ENCODE peak calls at places on chromosomes 3 and 15, in nine cellular contexts. V, N, J, M, H, L, Q, P and A are unnamed samples.

GRCh38 chr3:43692971-43693370 is 2.2 kb downstream of the ABHD5 start:
- DNase-seq in V (no peak), N (no peak), J (no peak), M (no peak), H (no peak), L (no peak), Q (peak; percentile 28), P (no peak), A (no peak)

GRCh38 chr3:10745392-10745791 is 70.6 kb upstream of the SLC6A11 start:
- DNase-seq in V (no peak), N (no peak), J (no peak), M (no peak), H (no peak), L (no peak), Q (no peak), P (no peak), A (no peak)

GRCh38 chr3:139537325-139537724 is 2.2 kb downstream of the RBP1 start:
- DNase-seq in V (no peak), N (no peak), J (no peak), M (no peak), H (no peak), L (peak; percentile 24), Q (peak; percentile 30), P (no peak), A (no peak)

GRCh38 chr3:42602961-42603360 is 2.5 kb downstream of the NKTR start:
- DNase-seq in V (no peak), N (no peak), J (no peak), M (no peak), H (no peak), L (no peak), Q (no peak), P (no peak), A (no peak)

GRCh38 chr15:40957581-40958051 is 4.3 kb downstream of the CHAC1 start:
- DNase-seq in V (no peak), N (no peak), J (peak; percentile 85), M (peak; percentile 91), H (no peak), L (no peak), Q (peak; percentile 54), P (no peak), A (no peak)

GRCh38 chr3:187963003-187963676 is 190.8 kb upstream of the LPP start:
- DNase-seq in V (no peak), N (no peak), J (no peak), M (no peak), H (no peak), L (no peak), Q (no peak), P (no peak), A (no peak)

GRCh38 chr3:177491301-177492031 is 294.2 kb upstream of the TBL1XR1 start:
- DNase-seq in V (no peak), N (no peak), J (no peak), M (no peak), H (no peak), L (no peak), Q (peak; percentile 38), P (no peak), A (no peak)

GRCh38 chr3:139473155-139473771 is 3.1 kb downstream of the RBP2 start:
- DNase-seq in V (no peak), N (no peak), J (no peak), M (no peak), H (no peak), L (no peak), Q (no peak), P (no peak), A (no peak)

GRCh38 chr15:31131853-31132375 is 30.4 kb upstream of the TRPM1 start:
- DNase-seq in V (no peak), N (no peak), J (no peak), M (no peak), H (no peak), L (no peak), Q (no peak), P (no peak), A (no peak)

GRCh38 chr3:189267981-189268613 is 96.3 kb downstream of the TPRG1 start:
- DNase-seq in V (peak; percentile 21), N (peak; percentile 30), J (no peak), M (no peak), H (no peak), L (peak; percentile 24), Q (peak; percentile 33), P (no peak), A (no peak)
- TF ChIP-seq CTCF in V (peak; percentile 44), N (no peak), J (no peak), M (no peak), H (no peak), L (peak; percentile 24), Q (peak; percentile 39), P (peak; percentile 36), A (peak; percentile 47)

GRCh38 chr3:21017115-21017852 is 733.7 kb downstream of the ZNF385D start:
- DNase-seq in V (no peak), N (peak; percentile 60), J (no peak), M (no peak), H (no peak), L (peak; percentile 1), Q (no peak), P (no peak), A (no peak)
- TF ChIP-seq CTCF in V (peak; percentile 61), N (peak; percentile 58), J (no peak), M (no peak), H (no peak), L (peak; percentile 10), Q (peak; percentile 36), P (peak; percentile 21), A (peak; percentile 30)

GRCh38 chr15:54594115-54594514 is 602.6 kb downstream of the RSL24D1 start:
- DNase-seq in V (no peak), N (peak; percentile 17), J (no peak), M (no peak), H (no peak), L (no peak), Q (no peak), P (no peak), A (no peak)
- TF ChIP-seq CTCF in V (no peak), N (no peak), J (no peak), M (no peak), H (no peak), L (no peak), Q (no peak), P (no peak), A (no peak)

DNA sequence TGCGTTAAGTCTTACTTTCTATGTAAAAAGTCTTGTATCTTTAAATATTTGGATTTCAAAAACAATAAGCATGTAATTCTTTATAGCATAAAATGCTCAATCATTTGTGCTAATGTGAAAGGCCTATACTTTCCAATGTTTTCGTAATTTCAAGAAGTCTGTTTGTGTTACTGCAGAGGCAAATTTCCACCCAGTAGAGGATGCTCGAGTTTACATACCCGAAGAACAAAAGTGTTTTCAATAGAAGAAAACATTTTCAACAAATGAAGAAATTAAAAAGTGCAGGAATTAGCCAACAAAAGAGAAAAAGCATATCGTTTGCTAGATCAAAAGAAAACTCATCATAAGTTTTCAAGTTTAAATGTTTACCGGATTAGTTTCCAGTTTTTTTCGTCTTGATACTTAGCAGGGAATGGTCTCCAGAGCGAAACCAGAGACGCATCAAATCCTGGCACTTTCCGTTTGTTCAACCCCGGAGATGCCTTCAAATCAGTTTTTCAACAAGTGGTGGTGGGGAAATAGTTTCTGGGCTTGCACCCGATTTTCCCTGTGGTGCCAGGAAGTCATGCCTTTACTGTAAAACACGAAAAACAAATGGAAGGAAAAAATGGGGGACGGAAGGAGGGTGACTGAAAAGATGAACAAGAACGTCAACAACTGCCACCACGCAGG is 1.0 kb downstream of the CGGBP1 start:
- DNase-seq in V (peak; percentile 6), N (no peak), J (no peak), M (no peak), H (no peak), L (peak; percentile 49), Q (peak; percentile 33), P (no peak), A (no peak)
- TF ChIP-seq CTCF in V (peak; percentile 39), N (no peak), J (no peak), M (peak; percentile 8), H (no peak), L (peak; percentile 29), Q (peak; percentile 46), P (no peak), A (peak; percentile 68)

GRCh38 chr3:131008326-131008725 is 18.3 kb downstream of the ASTE1 start:
- DNase-seq in V (no peak), N (no peak), J (no peak), M (no peak), H (no peak), L (no peak), Q (no peak), P (no peak), A (no peak)
- TF ChIP-seq CTCF in V (no peak), N (no peak), J (no peak), M (no peak), H (no peak), L (no peak), Q (no peak), P (no peak), A (no peak)

DNA sequence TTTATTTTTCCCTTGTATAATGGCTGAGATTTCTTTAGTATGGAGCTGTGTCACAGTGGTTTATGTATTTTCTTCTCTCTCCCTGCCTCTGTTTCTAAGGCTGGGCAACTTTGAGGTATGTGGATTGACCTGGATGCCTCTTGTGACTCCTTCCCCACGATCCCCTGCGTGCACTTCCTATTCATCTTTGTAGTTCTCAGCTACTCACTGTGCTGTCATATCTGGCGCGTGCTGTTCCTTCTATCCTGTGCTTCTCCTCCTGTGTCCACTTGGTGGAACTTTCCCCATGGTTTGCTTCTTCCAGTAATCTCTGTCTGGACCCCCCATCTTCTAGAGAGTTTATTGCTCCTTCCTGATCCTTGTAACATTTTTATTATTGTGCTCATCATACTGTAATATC is 97.3 kb downstream of the AKAP13 start:
- DNase-seq in V (no peak), N (no peak), J (no peak), M (no peak), H (no peak), L (peak; percentile 72), Q (peak; percentile 44), P (no peak), A (no peak)
- TF ChIP-seq CTCF in V (peak; percentile 13), N (no peak), J (no peak), M (no peak), H (no peak), L (peak; percentile 8), Q (peak; percentile 22), P (no peak), A (no peak)

GRCh38 chr3:138426211-138426610 is 8.2 kb upstream of the ESYT3 start:
- DNase-seq in V (no peak), N (no peak), J (no peak), M (no peak), H (no peak), L (peak; percentile 41), Q (peak; percentile 26), P (no peak), A (no peak)
- TF ChIP-seq CTCF in V (peak; percentile 67), N (no peak), J (no peak), M (peak; percentile 41), H (peak; percentile 66), L (peak; percentile 45), Q (peak; percentile 63), P (peak; percentile 57), A (peak; percentile 79)

GRCh38 chr15:92653836-92654524 is 1.6 kb downstream of the FAM174B start:
- DNase-seq in V (no peak), N (no peak), J (peak; percentile 44), M (no peak), H (no peak), L (no peak), Q (peak; percentile 8), P (no peak), A (no peak)
- TF ChIP-seq CTCF in V (no peak), N (no peak), J (no peak), M (no peak), H (no peak), L (no peak), Q (peak; percentile 9), P (no peak), A (peak; percentile 24)